ENCODE peak calls at places on chromosome 20, in six cellular contexts. T is GM12878, F is IMR-90, G is A549, N is SK-N-SH, S is HepG2. B is an unnamed sample.

GRCh38 chr20:51511861-51512619 is 30.5 kb downstream of the NFATC2 start:
- DNase-seq in F (no peak), G (no peak), S (no peak), T (no peak), N (no peak), B (peak)

GRCh38 chr20:830011-830521 is 3.4 kb upstream of the FAM110A start:
- DNase-seq in G (no peak), S (no peak), F (peak), T (no peak), N (no peak), B (no peak)

GRCh38 chr20:50144362-50144761 is 9.2 kb downstream of the PEDS1 start:
- DNase-seq in G (peak), T (no peak), N (no peak), S (peak), F (peak), B (no peak)

GRCh38 chr20:64065973-64066341 is 3.0 kb downstream of the TCEA2 start:
- DNase-seq in T (peak), F (peak), G (no peak), N (no peak), S (no peak), B (peak)

GRCh38 chr20:63831696-63832686 is 927 bp upstream of the ZBTB46 start:
- DNase-seq in F (no peak), T (no peak), S (peak), G (no peak), N (peak), B (peak)

GRCh38 chr20:44728835-44729342 is 13.7 kb downstream of the CCN5 start:
- DNase-seq in G (peak), S (no peak), F (peak), T (no peak), N (peak), B (no peak)

GRCh38 chr20:12535316-12535715 is 473.5 kb upstream of the SPTLC3 start:
- DNase-seq in T (no peak), N (no peak), G (no peak), F (no peak), S (no peak), B (no peak)

GRCh38 chr20:40682104-40683045 is 6.7 kb downstream of the MAFB start:
- DNase-seq in S (peak), N (no peak), F (no peak), T (no peak), G (no peak), B (no peak)

GRCh38 chr20:51497542-51498467 is 44.7 kb downstream of the NFATC2 start:
- DNase-seq in N (no peak), F (peak), S (no peak), G (no peak), T (peak), B (no peak)

GRCh38 chr20:62357681-62358080 is 9.4 kb downstream of the LAMA5 start:
- DNase-seq in F (no peak), N (no peak), T (no peak), S (no peak), G (no peak), B (no peak)

GRCh38 chr20:50385733-50386640 is 124.2 kb upstream of the PTPN1 start:
- DNase-seq in N (no peak), T (no peak), F (peak), S (no peak), G (no peak), B (peak)

GRCh38 chr20:23657202-23657601 is 19.4 kb upstream of the CST3 start:
- DNase-seq in G (no peak), F (no peak), T (no peak), N (no peak), S (no peak), B (no peak)

GRCh38 chr20:62824476-62825287 is 7.8 kb downstream of the COL9A3 start:
- DNase-seq in G (no peak), N (peak), F (no peak), T (no peak), S (peak), B (peak)

GRCh38 chr20:18916886-18917785 is 103.6 kb downstream of the SCP2D1 start:
- DNase-seq in G (no peak), T (no peak), F (no peak), S (no peak), N (no peak), B (no peak)

GRCh38 chr20:31678389-31679356 is 41.0 kb downstream of the COX4I2 start:
- DNase-seq in S (peak), G (no peak), N (no peak), F (no peak), T (no peak), B (no peak)

GRCh38 chr20:41618807-41619294 is 674 bp upstream of the CHD6 start:
- DNase-seq in T (no peak), G (no peak), S (no peak), N (no peak), F (no peak), B (no peak)

GRCh38 chr20:63775096-63775978 is 35.8 kb downstream of the SLC2A4RG start:
- DNase-seq in G (no peak), S (no peak), F (peak), T (no peak), N (peak), B (peak)

GRCh38 chr20:24166412-24166811 is 177.8 kb upstream of the GGTLC1 start:
- DNase-seq in F (no peak), G (no peak), S (no peak), N (no peak), T (no peak), B (no peak)

GRCh38 chr20:48789781-48790544 is 37.8 kb downstream of the PREX1 start:
- DNase-seq in F (no peak), N (no peak), G (no peak), T (no peak), S (no peak), B (no peak)

GRCh38 chr20:63694596-63695418 is 1.6 kb upstream of the TNFRSF6B start:
- DNase-seq in S (no peak), F (no peak), T (no peak), N (peak), G (no peak), B (no peak)

GRCh38 chr20:50189681-50190250 is 864 bp upstream of the CEBPB start:
- DNase-seq in N (no peak), G (no peak), S (peak), F (no peak), T (no peak), B (no peak)

GRCh38 chr20:52823303-52823702 is 148.9 kb upstream of the TSHZ2 start:
- DNase-seq in N (no peak), F (no peak), T (no peak), S (no peak), G (no peak), B (no peak)

GRCh38 chr20:23094213-23094896 is 8.2 kb upstream of the CD93 start:
- DNase-seq in G (no peak), F (no peak), T (no peak), S (no peak), N (no peak), B (no peak)

GRCh38 chr20:1392693-1393506 is at the start of gene FKBP1A:
- DNase-seq in G (peak), F (peak), T (peak), S (peak), N (peak), B (peak)

GRCh38 chr20:49676581-49677291 is 36.9 kb downstream of the B4GALT5 start:
- DNase-seq in F (peak), T (peak), G (peak), N (no peak), S (peak), B (peak)

GRCh38 chr20:59571591-59572314 is 32.6 kb upstream of the PHACTR3 start:
- DNase-seq in N (peak), T (no peak), G (peak), F (peak), S (peak), B (peak)

GRCh38 chr20:55103188-55103587 is 627.8 kb downstream of the DOK5 start:
- DNase-seq in G (no peak), T (no peak), S (no peak), F (no peak), N (no peak), B (peak)

GRCh38 chr20:47493954-47494293 is 7.8 kb upstream of the NCOA3 start:
- DNase-seq in N (no peak), F (no peak), S (no peak), T (no peak), G (no peak), B (no peak)

GRCh38 chr20:24318569-24319352 is 150.7 kb upstream of the SYNDIG1 start:
- DNase-seq in T (no peak), N (no peak), S (no peak), G (no peak), F (no peak), B (no peak)

GRCh38 chr20:40262219-40262618 is 426.8 kb downstream of the MAFB start:
- DNase-seq in F (no peak), N (peak), S (no peak), G (no peak), T (no peak), B (no peak)

GRCh38 chr20:57996936-57997629 is 231.4 kb downstream of the ANKRD60 start:
- DNase-seq in F (no peak), S (no peak), T (no peak), N (no peak), G (peak), B (no peak)
- TF ChIP-seq SMC3 in F (no peak), S (no peak), T (no peak), N (no peak), G (no peak), B (no peak)

GRCh38 chr20:19945732-19946670 is 71.2 kb upstream of the NAA20 start:
- DNase-seq in S (no peak), G (no peak), N (no peak), F (no peak), T (no peak), B (no peak)

GRCh38 chr20:19944772-19945459 is 72.2 kb upstream of the NAA20 start:
- DNase-seq in G (no peak), N (no peak), S (no peak), F (peak), T (peak), B (no peak)

GRCh38 chr20:19950042-19950441 is 67.1 kb upstream of the NAA20 start:
- DNase-seq in S (no peak), N (no peak), T (no peak), G (no peak), F (no peak), B (no peak)

GRCh38 chr20:19949195-19949867 is 67.8 kb upstream of the NAA20 start:
- DNase-seq in T (no peak), S (no peak), G (no peak), F (no peak), N (no peak), B (no peak)

GRCh38 chr20:19947611-19948264 is 69.4 kb upstream of the NAA20 start:
- DNase-seq in S (no peak), T (peak), G (no peak), N (no peak), F (peak), B (peak)
- TF ChIP-seq SMC3 in S (no peak), T (no peak), G (no peak), N (no peak), F (no peak), B (no peak)

GRCh38 chr20:25360631-25361286 is 29.9 kb downstream of the ABHD12 start:
- DNase-seq in F (peak), N (peak), G (no peak), T (no peak), S (no peak), B (peak)
- TF ChIP-seq SMC3 in F (no peak), N (no peak), G (no peak), T (no peak), S (no peak), B (no peak)

GRCh38 chr20:37879003-37879599 is 23.8 kb upstream of the VSTM2L start:
- DNase-seq in T (no peak), G (no peak), N (no peak), F (no peak), S (no peak), B (no peak)

GRCh38 chr20:37880726-37881591 is 22.0 kb upstream of the VSTM2L start:
- DNase-seq in T (no peak), S (peak), N (peak), G (no peak), F (no peak), B (peak)

GRCh38 chr20:37882961-37883712 is 19.8 kb upstream of the VSTM2L start:
- DNase-seq in F (no peak), T (no peak), S (peak), N (no peak), G (no peak), B (no peak)

GRCh38 chr20:37879843-37880242 is 23.1 kb upstream of the VSTM2L start:
- DNase-seq in S (no peak), T (no peak), F (no peak), N (no peak), G (no peak), B (no peak)

GRCh38 chr20:37881601-37882343 is 21.2 kb upstream of the VSTM2L start:
- DNase-seq in F (no peak), G (no peak), T (no peak), S (no peak), N (peak), B (no peak)
- TF ChIP-seq SMC3 in F (no peak), G (no peak), T (no peak), S (no peak), N (no peak), B (no peak)

GRCh38 chr20:5827098-5827853 is 77.1 kb downstream of the SHLD1 start:
- DNase-seq in G (no peak), T (no peak), S (no peak), F (no peak), N (no peak), B (no peak)

GRCh38 chr20:5818346-5818681 is 68.1 kb downstream of the SHLD1 start:
- DNase-seq in T (no peak), F (no peak), S (no peak), N (no peak), G (no peak), B (no peak)

GRCh38 chr20:5825136-5825719 is 75.0 kb downstream of the SHLD1 start:
- DNase-seq in S (no peak), F (no peak), T (no peak), G (no peak), N (no peak), B (no peak)

GRCh38 chr20:5822569-5822968 is 72.4 kb downstream of the SHLD1 start:
- DNase-seq in T (no peak), N (no peak), F (no peak), G (no peak), S (no peak), B (peak)

GRCh38 chr20:5821627-5822215 is 71.5 kb downstream of the SHLD1 start:
- DNase-seq in F (peak), S (peak), N (no peak), G (no peak), T (no peak), B (no peak)
- TF ChIP-seq SMC3 in F (no peak), S (no peak), N (no peak), G (no peak), T (no peak), B (no peak)

GRCh38 chr20:35465976-35466375 is 10.6 kb downstream of the CEP250 start:
- DNase-seq in G (no peak), S (no peak), T (no peak), N (no peak), F (no peak), B (no peak)

GRCh38 chr20:35463455-35464300 is 8.3 kb downstream of the CEP250 start:
- DNase-seq in F (peak), T (no peak), N (peak), G (peak), S (peak), B (peak)

GRCh38 chr20:35461620-35462019 is 6.2 kb downstream of the CEP250 start:
- DNase-seq in N (no peak), S (no peak), G (no peak), T (no peak), F (peak), B (no peak)

GRCh38 chr20:35458388-35458787 is 3.0 kb downstream of the CEP250 start:
- DNase-seq in S (no peak), F (no peak), G (no peak), T (no peak), N (peak), B (no peak)

DNA sequence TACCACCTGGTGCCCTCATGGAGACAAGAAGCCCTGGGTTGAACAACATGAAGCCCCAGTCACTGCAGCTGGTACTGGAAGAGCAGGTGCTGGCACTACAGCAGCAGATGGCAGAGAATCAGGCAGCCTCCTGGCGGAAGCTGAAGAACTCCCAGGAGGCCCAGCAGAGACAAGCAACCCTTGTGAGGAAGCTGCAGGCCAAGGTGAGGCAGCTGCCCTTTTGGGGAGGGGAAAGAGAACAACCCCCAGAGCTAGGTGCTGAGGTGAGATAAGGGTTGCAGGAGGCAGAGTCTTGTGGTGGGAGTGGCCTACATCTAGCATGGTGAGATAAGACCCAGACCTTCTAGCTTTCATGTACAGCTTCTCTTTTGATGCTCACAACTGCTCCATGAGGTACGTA is 7.0 kb downstream of the CEP250 start:
- DNase-seq in N (no peak), S (no peak), F (no peak), T (no peak), G (no peak), B (peak)
- TF ChIP-seq SMC3 in N (no peak), S (no peak), F (no peak), T (no peak), G (no peak), B (no peak)

GRCh38 chr20:14865731-14866130 is 528.3 kb upstream of the FLRT3 start:
- DNase-seq in S (no peak), T (no peak), F (no peak), G (no peak), N (no peak), B (no peak)
- TF ChIP-seq SMC3 in S (no peak), T (no peak), F (no peak), G (no peak), N (no peak), B (no peak)

DNA sequence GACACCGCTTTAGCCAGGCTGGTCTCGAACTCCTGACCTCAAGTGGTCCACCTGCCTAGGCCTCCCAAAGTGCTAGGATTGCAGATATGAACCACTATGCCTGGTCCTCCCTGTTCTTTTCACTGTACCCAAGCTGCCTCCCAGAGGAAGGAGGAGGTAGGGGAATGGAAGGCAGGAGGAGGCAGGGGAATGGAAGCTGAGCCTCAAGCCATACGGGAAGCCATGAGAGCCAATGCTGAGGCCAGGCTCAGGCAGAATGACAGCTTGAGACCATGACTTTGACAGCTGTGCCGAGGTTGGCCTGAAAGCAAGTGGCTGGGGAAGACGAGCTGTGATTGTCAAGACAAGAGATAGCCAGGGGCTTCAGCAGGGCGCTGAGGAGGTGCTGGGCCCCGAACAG is 13.6 kb upstream of the ZNF335 start:
- DNase-seq in G (no peak), T (no peak), S (peak), F (no peak), N (no peak), B (peak)
- TF ChIP-seq SMC3 in G (no peak), T (no peak), S (peak), F (no peak), N (no peak), B (peak)

GRCh38 chr20:3577366-3577765 is 85.8 kb downstream of the GFRA4 start:
- DNase-seq in F (no peak), N (no peak), S (no peak), T (no peak), G (no peak), B (no peak)

GRCh38 chr20:3576363-3576762 is 86.8 kb downstream of the GFRA4 start:
- DNase-seq in T (no peak), S (no peak), F (no peak), G (no peak), N (no peak), B (no peak)

GRCh38 chr20:3586111-3586510 is 77.1 kb downstream of the GFRA4 start:
- DNase-seq in N (no peak), S (no peak), F (no peak), G (no peak), T (no peak), B (no peak)

GRCh38 chr20:3583765-3584164 is 79.4 kb downstream of the GFRA4 start:
- DNase-seq in S (no peak), F (no peak), T (no peak), G (no peak), N (no peak), B (no peak)

DNA sequence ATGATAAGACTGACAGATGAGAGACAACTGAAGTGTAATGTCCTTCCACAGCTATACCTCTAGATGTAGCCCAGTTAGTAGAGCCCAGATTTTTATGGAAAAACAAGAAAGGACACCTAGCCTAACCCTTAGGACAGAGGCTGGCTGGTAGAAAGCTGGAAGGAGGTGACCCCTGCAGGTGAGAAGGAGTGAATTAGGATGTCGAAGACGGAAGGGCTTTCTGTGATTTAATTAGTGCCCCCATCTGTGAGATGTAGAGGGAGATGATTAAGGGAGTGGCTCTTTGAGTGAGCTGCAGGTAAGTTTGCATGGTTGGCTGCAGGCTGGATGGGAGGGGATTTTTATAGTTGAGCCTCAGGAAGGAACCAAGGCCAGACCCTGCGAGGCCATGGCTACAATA is 82.8 kb downstream of the GFRA4 start:
- DNase-seq in G (no peak), T (no peak), S (no peak), F (no peak), N (no peak), B (no peak)
- TF ChIP-seq SMC3 in G (no peak), T (no peak), S (no peak), F (no peak), N (no peak), B (no peak)

DNA sequence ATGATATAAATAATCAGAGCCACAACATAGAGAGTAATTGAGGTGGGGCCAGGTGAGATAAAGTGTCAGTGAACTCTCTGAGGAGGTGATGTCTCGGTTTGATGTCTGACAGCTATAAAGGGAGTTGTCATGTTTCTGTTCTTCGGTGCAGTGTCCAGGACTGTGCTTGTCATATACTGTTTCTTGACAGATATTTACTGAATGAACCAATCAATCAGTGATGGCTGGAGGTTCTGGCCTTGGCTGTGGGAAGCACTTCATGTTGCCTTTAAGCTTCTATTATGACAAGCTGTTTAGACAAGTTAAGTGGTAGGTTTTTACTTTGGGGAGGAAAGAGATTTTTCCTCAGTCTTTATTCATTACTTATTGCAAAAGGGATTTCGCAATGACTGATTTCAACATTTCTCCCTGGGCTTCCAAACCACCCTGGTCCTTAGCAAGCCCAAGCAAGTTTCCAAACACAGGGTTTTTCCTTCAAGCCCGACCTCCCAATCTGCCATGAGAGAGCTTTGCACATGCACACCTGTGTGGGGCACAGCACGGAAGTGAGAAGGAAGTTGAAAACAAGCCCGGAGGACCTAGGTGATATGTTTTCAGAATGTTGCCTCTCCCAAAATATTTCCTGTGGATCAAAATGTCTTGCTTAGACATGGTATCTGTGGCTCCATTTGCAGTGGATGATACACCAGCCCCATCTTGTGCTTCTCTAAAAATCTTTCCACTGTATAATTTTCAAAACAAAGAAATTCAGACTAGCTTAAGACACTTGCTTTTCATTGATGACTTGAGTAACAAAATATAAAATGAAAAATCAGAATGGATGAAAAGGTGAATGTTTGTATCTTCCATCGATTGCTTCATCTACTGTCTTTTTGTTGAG is 567.3 kb upstream of the BTBD3 start:
- DNase-seq in T (no peak), S (no peak), F (peak), N (no peak), G (no peak), B (no peak)
- TF ChIP-seq SMC3 in T (no peak), S (no peak), F (peak), N (no peak), G (peak), B (no peak)

B was measured in K562.